ENCODE peak calls at places on chromosomes 1 and 21, in nine cellular contexts. V, B, P, Q, M, Y, F, T and H are unnamed samples. For H3K36me3, the result is how much of the 10 kb centered on the place peaks cover.

GRCh38 chr1:172533511-172534116 is 664 bp downstream of the SUCO start:
- DNase-seq in P (peak), T (peak), Y (peak), V (peak), F (peak), Q (peak), B (peak), M (peak), H (peak)

GRCh38 chr1:61093525-61094137 is 11.3 kb downstream of the NFIA start:
- DNase-seq in F (no peak), B (no peak), V (no peak), M (no peak), Y (no peak), Q (no peak), P (no peak), T (no peak), H (no peak)

GRCh38 chr1:57422271-57423134 is 1.4 kb downstream of the DAB1 start:
- DNase-seq in B (peak), P (no peak), M (no peak), Q (peak), T (no peak), Y (no peak), V (no peak), F (no peak), H (peak)

GRCh38 chr1:80212021-80212420 is 1205.5 kb upstream of the ADGRL4 start:
- DNase-seq in Q (peak), F (no peak), T (no peak), B (no peak), Y (no peak), M (no peak), P (no peak), V (no peak), H (no peak)

GRCh38 chr21:29669416-29669815 is 270.4 kb downstream of the GRIK1 start:
- DNase-seq in B (no peak), T (no peak), M (no peak), Y (no peak), P (no peak), V (no peak), Q (no peak), F (no peak), H (no peak)

GRCh38 chr1:178055779-178056471 is 38.0 kb upstream of the RASAL2 start:
- DNase-seq in T (peak), F (no peak), P (no peak), M (no peak), B (no peak), Y (no peak), Q (peak), V (no peak), H (no peak)

GRCh38 chr1:23020731-23021130 is 1.5 kb downstream of the KDM1A start:
- DNase-seq in T (no peak), P (no peak), F (no peak), V (no peak), Q (no peak), B (no peak), Y (no peak), M (no peak), H (no peak)

GRCh38 chr21:29942033-29942432 is 2.2 kb upstream of the GRIK1 start:
- DNase-seq in M (no peak), Y (no peak), T (no peak), F (no peak), Q (no peak), B (no peak), V (no peak), P (no peak), H (no peak)

GRCh38 chr1:58781541-58782307 is 2.1 kb downstream of the JUN start:
- DNase-seq in M (peak), Q (peak), F (peak), V (no peak), Y (peak), T (peak), B (peak), P (peak), H (peak)

GRCh38 chr1:65309317-65310077 is at the start of gene DNAJC6:
- DNase-seq in P (peak), F (peak), V (peak), T (peak), Y (peak), Q (peak), B (peak), M (no peak), H (peak)

GRCh38 chr1:155313266-155313665 is 4.6 kb downstream of the FDPS start:
- DNase-seq in Y (no peak), T (no peak), Q (no peak), V (no peak), B (no peak), P (no peak), F (no peak), M (no peak), H (no peak)

DNA sequence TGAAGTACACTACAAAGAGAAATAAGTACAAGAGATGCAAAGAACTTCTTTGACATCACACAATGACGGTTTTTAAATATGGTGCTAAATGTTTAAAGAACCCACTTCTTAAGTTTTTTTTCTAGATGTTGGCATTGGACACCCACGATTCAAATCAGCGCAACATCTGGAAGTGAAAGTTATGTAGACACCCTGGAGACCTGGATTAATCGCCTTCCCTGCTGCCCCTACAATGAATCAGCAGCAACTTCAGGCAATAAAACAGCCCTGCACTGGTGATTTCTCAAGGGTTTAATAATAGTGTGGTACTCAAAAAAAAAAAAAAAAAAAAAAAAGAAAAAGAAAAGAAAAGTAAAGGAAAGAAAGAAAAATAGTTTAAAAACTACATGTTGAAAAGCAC is 248.3 kb downstream of the NUF2 start:
- DNase-seq in V (no peak), P (no peak), M (no peak), T (no peak), B (no peak), Q (no peak), Y (no peak), F (no peak), H (no peak)
- H3K4me3 ChIP-seq in V (no peak), P (no peak), M (no peak), T (no peak), B (no peak), Q (no peak), Y (no peak), F (no peak), H (no peak)

GRCh38 chr1:77683836-77684148 is 1.3 kb upstream of the ZZZ3 start:
- DNase-seq in B (no peak), M (no peak), T (no peak), F (no peak), P (no peak), Y (no peak), V (no peak), Q (no peak), H (no peak)

GRCh38 chr1:77683142-77683835 is 831 bp upstream of the ZZZ3 start:
- DNase-seq in B (peak), V (peak), P (peak), Y (peak), M (peak), T (peak), Q (peak), F (peak), H (peak)

GRCh38 chr1:77680173-77680572 is 2.3 kb downstream of the ZZZ3 start:
- DNase-seq in T (no peak), M (no peak), B (no peak), F (no peak), Y (no peak), V (no peak), P (no peak), Q (no peak), H (no peak)

GRCh38 chr1:77678628-77679610 is 3.5 kb downstream of the ZZZ3 start:
- DNase-seq in M (no peak), P (no peak), B (no peak), T (no peak), Y (no peak), Q (no peak), F (no peak), V (no peak), H (no peak)

DNA sequence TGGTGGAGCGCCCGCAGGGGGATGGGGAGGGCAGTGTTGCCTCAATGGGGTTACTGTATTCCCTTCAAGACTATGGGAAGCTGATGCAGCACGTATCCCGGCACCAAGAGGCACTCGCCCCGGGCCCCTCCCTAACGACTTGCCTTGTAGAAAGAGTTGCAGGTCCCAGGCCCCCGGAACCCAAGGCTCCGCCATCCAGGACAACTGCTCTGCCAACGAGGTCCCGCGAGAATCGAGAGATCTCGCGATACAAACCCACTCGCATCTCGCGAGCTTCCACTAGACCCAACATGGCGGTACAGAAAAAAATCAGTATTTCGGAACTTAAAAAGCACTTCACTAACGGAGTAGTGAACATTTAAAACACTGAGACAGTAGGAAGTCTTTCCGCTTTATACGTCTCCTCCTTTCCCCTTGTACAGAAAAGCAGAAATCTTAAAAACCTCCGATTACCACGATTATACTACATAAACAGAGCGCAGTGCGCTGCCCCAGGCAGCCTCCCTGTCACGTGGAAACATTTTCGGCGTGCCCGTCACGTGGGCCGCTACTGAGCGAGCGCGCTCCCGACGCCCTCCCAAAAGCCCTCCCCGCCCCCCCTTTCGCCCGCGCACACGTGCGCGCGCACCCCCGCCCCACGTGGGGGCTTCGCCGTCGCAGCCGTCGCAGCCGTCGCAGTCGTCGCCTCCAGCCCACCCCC is at the start of gene ZZZ3:
- DNase-seq in F (peak), P (peak), T (peak), Q (peak), M (peak), V (peak), Y (peak), B (peak), H (peak)
- TF ChIP-seq POLR2A in F (peak), P (no peak), T (no peak), Q (peak), M (peak), V (no peak), Y (peak), B (no peak), H (peak)

GRCh38 chr1:205616563-205617293 is 15.1 kb downstream of the ELK4 start:
- DNase-seq in P (no peak), Y (peak), Q (no peak), F (no peak), M (no peak), T (no peak), V (no peak), B (no peak), H (no peak)

GRCh38 chr1:205620269-205620668 is 11.5 kb downstream of the ELK4 start:
- DNase-seq in T (no peak), P (no peak), Y (no peak), V (no peak), M (no peak), F (no peak), B (no peak), Q (no peak), H (no peak)

GRCh38 chr1:205615789-205616188 is 16.0 kb downstream of the ELK4 start:
- DNase-seq in T (no peak), B (no peak), Q (no peak), P (no peak), F (no peak), Y (no peak), M (no peak), V (no peak), H (no peak)

GRCh38 chr1:205613854-205614412 is 17.9 kb downstream of the ELK4 start:
- DNase-seq in B (no peak), Y (no peak), P (no peak), Q (no peak), V (no peak), F (no peak), M (no peak), T (no peak), H (no peak)

GRCh38 chr1:205619376-205619775 is 12.4 kb downstream of the ELK4 start:
- DNase-seq in Q (no peak), Y (no peak), M (no peak), V (no peak), T (no peak), B (no peak), P (no peak), F (no peak), H (no peak)
- H3K36me3 ChIP-seq in Q (under half), Y (under half), M (under half), V (under half), T (under half), B (half or more), P (half or more), F (under half), H (under half)

DNA sequence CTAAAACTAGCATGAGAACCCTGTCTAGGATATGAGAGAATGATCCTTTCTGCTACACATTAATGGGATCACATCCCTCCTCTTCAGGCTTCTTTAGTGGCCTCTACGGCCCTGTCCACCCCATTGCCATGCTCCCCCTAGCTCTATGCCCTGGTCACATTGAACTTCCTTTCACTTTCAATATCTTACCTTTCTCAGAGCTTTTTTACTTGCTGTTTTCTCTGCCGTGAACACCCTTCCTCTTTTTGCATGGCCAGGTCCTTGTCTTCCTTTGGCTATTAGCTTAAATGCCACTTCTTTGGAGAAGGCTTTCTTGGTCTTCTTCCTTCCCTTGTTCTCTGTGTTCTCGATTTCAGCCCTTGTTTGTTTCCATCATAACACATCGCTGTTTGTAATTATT is 97.4 kb downstream of the GIPC2 start:
- DNase-seq in Q (no peak), M (no peak), P (no peak), V (no peak), F (no peak), Y (no peak), T (no peak), B (no peak), H (no peak)
- H3K4me3 ChIP-seq in Q (peak), M (peak), P (no peak), V (no peak), F (no peak), Y (no peak), T (no peak), B (peak), H (no peak)

GRCh38 chr1:91500756-91501526 is at the start of gene CDC7:
- DNase-seq in V (peak), Y (peak), Q (peak), P (peak), F (peak), B (peak), M (peak), T (peak), H (peak)
- TF ChIP-seq POLR2A in V (peak), Y (peak), Q (peak), P (no peak), F (no peak), B (no peak), M (no peak), T (no peak), H (peak)

DNA sequence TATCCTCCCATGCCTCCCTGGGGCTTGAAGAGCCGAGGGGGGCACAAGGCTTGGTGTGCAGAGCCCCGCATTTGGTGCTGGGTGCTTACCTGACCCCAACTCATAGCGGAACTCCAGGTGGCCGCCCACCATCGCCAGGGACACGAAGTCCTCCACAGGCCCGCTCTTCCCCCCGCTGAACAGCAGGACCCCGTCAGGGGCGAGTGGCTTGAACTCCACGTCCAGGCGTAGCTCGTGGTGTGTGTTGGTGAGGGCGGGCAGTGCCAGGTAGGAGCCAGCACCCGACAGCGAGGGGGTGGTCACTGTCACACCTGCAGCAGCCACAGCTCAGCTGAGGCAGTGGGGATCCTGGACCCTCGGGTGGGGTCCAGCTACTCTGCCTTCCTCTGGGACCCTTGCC is 17.2 kb downstream of the LDLRAD2 start:
- DNase-seq in Q (no peak), Y (no peak), V (no peak), B (no peak), P (no peak), T (no peak), M (no peak), F (no peak), H (no peak)
- H3K36me3 ChIP-seq in Q (half or more), Y (under half), V (half or more), B (half or more), P (under half), T (under half), M (under half), F (under half), H (under half)

GRCh38 chr1:205346956-205347574 is 9.7 kb downstream of the KLHDC8A start:
- DNase-seq in P (peak), B (no peak), Y (no peak), T (no peak), F (no peak), M (no peak), Q (no peak), V (no peak), H (no peak)

GRCh38 chr1:205340674-205341073 is 16.0 kb downstream of the KLHDC8A start:
- DNase-seq in F (no peak), Q (no peak), Y (no peak), T (no peak), P (peak), M (no peak), B (no peak), V (no peak), H (no peak)

GRCh38 chr1:205344010-205344808 is 12.5 kb downstream of the KLHDC8A start:
- DNase-seq in V (no peak), B (no peak), F (no peak), M (no peak), Q (no peak), T (peak), Y (peak), P (peak), H (peak)

GRCh38 chr1:205345761-205346160 is 11.0 kb downstream of the KLHDC8A start:
- DNase-seq in B (no peak), M (no peak), V (no peak), Q (no peak), Y (no peak), F (no peak), P (no peak), T (no peak), H (no peak)

DNA sequence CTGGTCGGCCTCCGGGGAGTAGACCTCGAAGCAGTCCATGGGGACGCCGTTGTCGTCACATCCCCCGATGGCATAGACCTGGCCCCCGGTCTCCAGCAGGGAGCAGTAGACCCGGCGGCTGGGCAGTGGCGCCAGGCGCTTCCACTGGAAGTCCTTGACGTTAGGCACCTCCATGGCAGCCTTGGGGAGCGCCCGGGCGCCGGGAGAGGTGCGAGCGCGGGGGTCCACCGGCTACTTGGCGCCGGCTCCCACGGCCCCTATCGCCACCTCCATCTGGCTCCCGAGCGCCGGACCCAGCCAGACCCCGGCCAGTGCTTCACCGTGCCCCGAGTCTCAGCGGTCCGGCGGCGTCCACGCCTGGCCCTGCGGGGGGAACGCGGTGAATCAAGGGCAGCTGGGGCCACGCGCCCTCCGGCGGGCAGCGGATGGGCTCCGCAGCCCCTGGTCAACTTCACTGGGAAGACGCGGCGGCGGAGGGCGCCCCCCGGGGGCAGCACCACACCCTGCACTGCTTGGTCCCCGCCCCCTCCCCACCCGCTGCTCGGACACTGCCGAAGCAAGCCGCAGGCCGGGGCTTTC is 13.2 kb downstream of the KLHDC8A start:
- DNase-seq in Y (peak), Q (no peak), B (no peak), P (peak), V (no peak), F (no peak), M (no peak), T (no peak), H (no peak)
- H3K4me3 ChIP-seq in Y (no peak), Q (no peak), B (peak), P (peak), V (peak), F (peak), M (peak), T (peak), H (peak)